ENCODE peak calls at places on chromosome 22, in eight cellular contexts. D, U, O, K, Y, F, J and C are unnamed samples.

GRCh38 chr22:26942301-26942927 is 285.0 kb downstream of the MIAT start:
- DNase-seq in K (no peak), O (no peak), D (no peak), Y (no peak), U (no peak), F (no peak), J (no peak), C (no peak)

GRCh38 chr22:24066260-24066659 is 55.2 kb downstream of the CABIN1 start:
- DNase-seq in K (peak), D (no peak), O (peak), F (no peak), Y (no peak), J (no peak), U (no peak), C (no peak)

GRCh38 chr22:17084554-17085276 is at the start of gene IL17RA:
- DNase-seq in F (peak), K (peak), J (peak), Y (peak), O (peak), U (peak), D (peak), C (peak)

GRCh38 chr22:44707752-44708151 is 5.7 kb downstream of the PRR5 start:
- DNase-seq in K (peak), Y (no peak), D (no peak), O (no peak), F (no peak), J (no peak), U (no peak), C (no peak)

GRCh38 chr22:18966748-18967147 is 30.7 kb upstream of the PRODH start:
- DNase-seq in K (no peak), D (no peak), J (no peak), O (no peak), F (no peak), Y (peak), U (no peak), C (no peak)

GRCh38 chr22:44410396-44411056 is 87.5 kb downstream of the RTL6 start:
- DNase-seq in K (no peak), D (no peak), J (no peak), F (no peak), O (no peak), Y (no peak), U (no peak), C (no peak)

GRCh38 chr22:21867528-21868266 is at the start of gene MAPK1:
- DNase-seq in F (peak), J (peak), Y (peak), K (peak), O (peak), U (peak), D (peak), C (peak)

GRCh38 chr22:42717197-42717967 is 3.3 kb downstream of the A4GALT start:
- DNase-seq in K (peak), J (no peak), U (no peak), O (no peak), F (no peak), D (no peak), Y (no peak), C (no peak)

GRCh38 chr22:42919199-42919598 is 62.1 kb upstream of the ARFGAP3 start:
- DNase-seq in J (no peak), K (peak), U (no peak), F (no peak), O (no peak), D (no peak), Y (no peak), C (peak)

GRCh38 chr22:20032407-20032991 is 11.6 kb downstream of the TANGO2 start:
- DNase-seq in U (no peak), J (no peak), O (no peak), D (no peak), Y (no peak), F (no peak), K (no peak), C (no peak)

GRCh38 chr22:27642104-27642800 is 159.3 kb downstream of the MN1 start:
- DNase-seq in U (no peak), J (no peak), O (no peak), D (no peak), K (no peak), F (no peak), Y (peak), C (no peak)

GRCh38 chr22:44326549-44326881 is 13.8 kb upstream of the SHISAL1 start:
- DNase-seq in J (no peak), F (no peak), D (no peak), O (no peak), U (no peak), Y (no peak), K (no peak), C (no peak)